ENCODE peak calls at places on chromosomes 11 and 22, in four cellular contexts. S is WTC11; Y is activated CD4-positive, alpha-beta T cell treated with anti-CD3 and anti-CD28 coated beads for 48 hours; Q is AG09319. P is an unnamed sample.

GRCh38 chr22:19932367-19933206 is 9.0 kb upstream of the COMT start:
- DNase-seq in S (no peak), Y (no peak), Q (no peak), P (no peak)

GRCh38 chr22:41405588-41405987 is 23.8 kb downstream of the TEF start:
- DNase-seq in S (no peak), Y (peak), Q (no peak), P (no peak)

GRCh38 chr11:125464266-125464662 is 31.8 kb downstream of the FEZ1 start:
- DNase-seq in S (no peak), Y (no peak), Q (no peak), P (no peak)

GRCh38 chr11:1755344-1756023 is 5.1 kb upstream of the IFITM10 start:
- DNase-seq in S (no peak), Y (no peak), Q (no peak), P (no peak)

GRCh38 chr11:64080390-64080789 is 44.7 kb downstream of the FLRT1 start:
- DNase-seq in S (no peak), Y (no peak), Q (no peak), P (no peak)

GRCh38 chr11:111612211-111612610 is 10.0 kb downstream of the SIK2 start:
- DNase-seq in S (no peak), Y (no peak), Q (no peak), P (no peak)

GRCh38 chr22:42932857-42933782 is 76.0 kb upstream of the ARFGAP3 start:
- DNase-seq in S (no peak), Y (peak), Q (no peak), P (no peak)

GRCh38 chr11:116217006-116217405 is 555.8 kb downstream of the BUD13 start:
- DNase-seq in S (peak), Y (peak), Q (no peak), P (peak)

GRCh38 chr11:10329935-10330334 is 25.1 kb downstream of the ADM start:
- DNase-seq in S (no peak), Y (no peak), Q (peak), P (peak)

GRCh38 chr11:45556851-45557707 is 108.3 kb downstream of the CHST1 start:
- DNase-seq in S (no peak), Y (no peak), Q (no peak), P (no peak)

GRCh38 chr22:38973289-38974169 is 8.6 kb upstream of the APOBEC3B start:
- DNase-seq in S (peak), Y (peak), Q (no peak), P (no peak)